ENCODE peak calls at places on chromosome 2, in nine cellular contexts. K, R, J, A, U, S, D, E and N are unnamed samples.

GRCh38 chr2:103788875-103789715 is 1027.3 kb downstream of the TMEM182 start:
- DNase-seq in E (no peak), R (no peak), K (peak), J (peak), S (peak), A (no peak), U (peak), D (no peak), N (peak)

GRCh38 chr2:60064687-60065361 is 488.6 kb downstream of the BCL11A start:
- DNase-seq in J (no peak), R (no peak), S (no peak), A (no peak), D (no peak), E (no peak), U (no peak), K (no peak), N (no peak)

GRCh38 chr2:159083601-159084000 is 115.2 kb downstream of the TANC1 start:
- DNase-seq in D (peak), E (no peak), A (no peak), S (no peak), J (no peak), K (no peak), U (no peak), R (no peak), N (no peak)

GRCh38 chr2:198098918-198099317 is 294.5 kb downstream of the PLCL1 start:
- DNase-seq in J (no peak), R (no peak), E (no peak), K (no peak), D (peak), S (no peak), A (no peak), U (no peak), N (peak)

GRCh38 chr2:46077522-46078062 is 219.6 kb upstream of the EPAS1 start:
- DNase-seq in K (no peak), U (no peak), J (no peak), E (no peak), D (no peak), S (no peak), R (no peak), A (no peak), N (no peak)

GRCh38 chr2:109102588-109103233 is 26.3 kb upstream of the SH3RF3 start:
- DNase-seq in A (no peak), J (no peak), U (no peak), E (no peak), S (no peak), D (no peak), K (no peak), R (no peak), N (no peak)

GRCh38 chr2:229815858-229816257 is 101.5 kb upstream of the DNER start:
- DNase-seq in D (peak), R (no peak), J (no peak), S (no peak), E (no peak), U (no peak), K (no peak), A (no peak), N (peak)

GRCh38 chr2:102059151-102059550 is 67.4 kb downstream of the IL1R2 start:
- DNase-seq in A (no peak), K (no peak), U (no peak), E (no peak), D (peak), J (no peak), S (no peak), R (no peak), N (no peak)

GRCh38 chr2:63792523-63792922 is 49.2 kb upstream of the UGP2 start:
- DNase-seq in D (peak), E (peak), U (no peak), J (no peak), R (no peak), A (no peak), K (peak), S (no peak), N (peak)

GRCh38 chr2:69315160-69315761 is 71.8 kb downstream of the GFPT1 start:
- DNase-seq in R (no peak), U (no peak), S (no peak), J (no peak), A (no peak), D (no peak), K (no peak), E (no peak), N (no peak)

GRCh38 chr2:70367722-70368323 is 66.0 kb upstream of the FAM136A start:
- DNase-seq in E (no peak), D (peak), R (no peak), K (peak), U (no peak), J (no peak), S (no peak), A (no peak), N (peak)

GRCh38 chr2:19695706-19696105 is 206.1 kb downstream of the TTC32 start:
- DNase-seq in R (no peak), S (no peak), A (no peak), U (no peak), E (no peak), J (no peak), D (no peak), K (no peak), N (no peak)

GRCh38 chr2:68193774-68194372 is 36.2 kb downstream of the PNO1 start:
- DNase-seq in A (no peak), K (peak), J (no peak), U (no peak), D (peak), E (no peak), R (no peak), S (no peak), N (peak)

GRCh38 chr2:209986405-209986804 is 16.0 kb upstream of the RPE start:
- DNase-seq in K (no peak), U (no peak), R (no peak), J (no peak), D (no peak), S (no peak), E (peak), A (no peak), N (no peak)

GRCh38 chr2:236688157-236688556 is 118.5 kb downstream of the ACKR3 start:
- DNase-seq in D (no peak), K (no peak), U (no peak), S (no peak), J (no peak), A (no peak), R (no peak), E (no peak), N (no peak)

GRCh38 chr2:190121971-190122370 is 59.4 kb upstream of the MSTN start:
- DNase-seq in E (peak), R (no peak), J (peak), K (peak), A (no peak), S (no peak), U (no peak), D (peak), N (peak)

GRCh38 chr2:65799455-65799854 is 367.1 kb upstream of the SPRED2 start:
- DNase-seq in S (no peak), A (no peak), K (no peak), J (no peak), U (no peak), E (no peak), D (no peak), R (no peak), N (no peak)

GRCh38 chr2:34096552-34097171 is 497.6 kb upstream of the FAM98A start:
- DNase-seq in J (peak), K (peak), R (peak), A (no peak), S (peak), E (peak), D (peak), U (no peak), N (peak)

GRCh38 chr2:10817413-10817812 is 4.8 kb upstream of the PDIA6 start:
- DNase-seq in E (peak), A (peak), J (peak), K (no peak), R (no peak), U (no peak), S (no peak), D (no peak), N (peak)

GRCh38 chr2:36701391-36701795 is 4.9 kb downstream of the VIT start:
- DNase-seq in U (no peak), K (peak), E (no peak), D (no peak), J (peak), S (no peak), R (no peak), A (no peak), N (peak)

GRCh38 chr2:129181433-129181832 is 798.0 kb upstream of the RAB6C start:
- DNase-seq in A (no peak), J (no peak), U (no peak), E (no peak), S (no peak), K (no peak), D (no peak), R (no peak), N (no peak)

GRCh38 chr2:128433911-128434550 is 115.4 kb upstream of the HS6ST1 start:
- DNase-seq in S (no peak), U (no peak), J (no peak), R (no peak), D (no peak), K (no peak), A (peak), E (no peak), N (no peak)

GRCh38 chr2:120862254-120863172 is 126.8 kb downstream of the GLI2 start:
- DNase-seq in J (peak), R (no peak), K (no peak), E (no peak), S (no peak), D (no peak), U (no peak), A (peak), N (no peak)

GRCh38 chr2:238971318-238972145 is 123.6 kb downstream of the TWIST2 start:
- DNase-seq in S (no peak), D (no peak), R (no peak), U (no peak), J (no peak), A (no peak), K (no peak), E (no peak), N (no peak)

GRCh38 chr2:238379096-238379810 is 47.5 kb upstream of the ASB1 start:
- DNase-seq in E (peak), S (no peak), J (no peak), D (peak), R (peak), A (no peak), U (no peak), K (no peak), N (no peak)

GRCh38 chr2:20615466-20616241 is 35.2 kb downstream of the HS1BP3 start:
- DNase-seq in E (no peak), J (no peak), R (peak), K (no peak), S (no peak), U (peak), D (no peak), A (peak), N (no peak)

GRCh38 chr2:230156782-230157181 is 63.0 kb downstream of the SP110 start:
- DNase-seq in R (no peak), J (no peak), S (no peak), K (no peak), U (no peak), D (no peak), A (no peak), E (no peak), N (no peak)

GRCh38 chr2:30500699-30501098 is 53.7 kb downstream of the LCLAT1 start:
- DNase-seq in E (no peak), J (no peak), A (no peak), K (no peak), U (no peak), S (no peak), R (no peak), D (no peak), N (no peak)

GRCh38 chr2:30505500-30506180 is 58.6 kb downstream of the LCLAT1 start:
- DNase-seq in U (no peak), S (no peak), A (no peak), J (no peak), R (no peak), K (no peak), E (no peak), D (no peak), N (no peak)

GRCh38 chr2:30503692-30504076 is 56.6 kb downstream of the LCLAT1 start:
- DNase-seq in A (no peak), J (no peak), D (no peak), S (no peak), R (no peak), K (no peak), E (no peak), U (no peak), N (no peak)

GRCh38 chr2:30502310-30502709 is 55.3 kb downstream of the LCLAT1 start:
- DNase-seq in A (no peak), J (no peak), U (no peak), R (no peak), S (no peak), D (no peak), K (no peak), E (no peak), N (no peak)

DNA sequence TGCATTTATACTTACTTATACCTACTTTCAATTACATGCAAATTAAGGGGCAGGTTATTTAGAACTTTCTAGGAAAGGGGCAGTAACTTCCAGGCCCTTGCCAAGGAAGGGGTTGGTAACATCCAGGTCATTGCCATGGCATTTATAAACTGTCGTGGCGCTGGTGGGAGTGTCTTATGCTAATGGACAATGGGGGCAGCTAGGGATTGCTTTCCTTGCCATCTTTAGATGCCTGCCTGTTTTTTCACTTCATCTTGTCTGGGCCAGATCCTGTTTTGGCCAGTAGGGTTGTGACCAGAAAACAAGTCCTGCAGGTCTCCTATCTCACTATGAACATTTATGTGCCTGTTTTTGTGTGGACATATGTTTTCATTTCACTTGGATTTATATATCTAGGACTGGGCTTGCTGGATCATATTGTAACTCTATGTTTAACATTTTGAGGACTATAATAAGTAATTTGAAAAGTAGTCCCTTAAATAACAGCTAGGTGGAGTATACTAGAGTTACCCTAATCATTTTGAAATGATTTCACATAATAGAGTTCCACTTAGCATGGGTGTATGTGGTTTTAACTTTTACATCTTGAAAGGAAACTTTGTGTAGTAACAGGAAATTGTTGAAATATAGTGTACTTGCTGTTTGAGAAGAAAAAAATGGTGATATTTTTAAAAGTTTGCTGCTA is 56.1 kb downstream of the LCLAT1 start:
- DNase-seq in J (no peak), A (no peak), D (peak), U (no peak), E (peak), K (no peak), S (no peak), R (no peak), N (no peak)
- TF ChIP-seq CTCF in J (peak), A (peak), D (no peak), U (peak), E (no peak), K (no peak), S (peak), R (no peak), N (no peak)

GRCh38 chr2:160377204-160377995 is 116.2 kb downstream of the RBMS1 start:
- DNase-seq in R (no peak), D (no peak), A (no peak), J (no peak), E (no peak), K (no peak), U (no peak), S (no peak), N (no peak)
- TF ChIP-seq CTCF in R (no peak), D (no peak), A (peak), J (no peak), E (peak), K (no peak), U (no peak), S (no peak), N (no peak)

GRCh38 chr2:28340312-28341202 is 52.1 kb upstream of the FOSL2 start:
- DNase-seq in J (no peak), E (no peak), U (no peak), A (peak), K (no peak), D (no peak), S (no peak), R (peak), N (no peak)
- TF ChIP-seq CTCF in J (no peak), E (peak), U (peak), A (no peak), K (no peak), D (peak), S (no peak), R (no peak), N (no peak)

DNA sequence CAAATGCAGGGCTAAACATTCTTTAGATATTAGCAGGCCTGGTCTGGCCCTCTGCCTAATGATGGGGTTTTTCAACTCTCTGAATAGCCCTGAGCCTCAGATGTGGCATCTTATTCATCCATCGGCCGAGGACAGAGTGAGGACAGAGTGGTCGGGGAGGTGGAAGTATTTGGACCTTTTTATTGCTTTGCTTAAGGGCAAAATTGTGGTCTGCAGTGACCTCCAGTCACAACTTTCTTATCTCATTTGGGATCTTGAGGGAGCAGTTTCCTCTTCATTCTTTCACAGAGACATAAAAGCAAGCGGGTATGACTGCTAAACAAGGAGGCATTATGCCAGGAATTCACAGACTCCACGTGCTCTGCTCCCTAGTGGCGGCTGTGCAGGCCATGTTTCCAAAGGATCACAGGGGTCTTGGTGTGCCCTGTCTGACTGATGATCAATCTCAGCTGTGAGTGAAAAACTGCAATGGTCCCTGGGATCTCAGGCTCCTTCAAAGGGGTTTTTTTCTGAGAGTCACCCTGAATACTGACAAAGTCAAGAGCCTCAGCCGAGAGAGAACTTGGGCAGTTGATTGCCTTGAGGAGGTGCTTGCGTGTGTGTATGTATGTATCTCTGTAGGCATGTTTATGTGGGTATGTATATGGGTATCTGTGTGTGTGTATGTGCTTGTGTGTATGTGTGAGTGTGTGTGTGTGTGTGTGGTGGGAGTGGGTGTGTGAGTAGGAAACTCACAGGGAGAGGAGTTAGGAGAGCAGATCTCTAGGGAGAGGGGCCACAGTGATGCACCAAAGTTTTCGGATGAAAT is 47.6 kb downstream of the RAPGEF4 start:
- DNase-seq in S (peak), K (peak), A (no peak), R (no peak), U (no peak), E (peak), J (peak), D (peak), N (peak)
- TF ChIP-seq CTCF in S (no peak), K (no peak), A (no peak), R (no peak), U (no peak), E (no peak), J (peak), D (peak), N (no peak)

GRCh38 chr2:134845719-134846118 is 7.3 kb downstream of the ACMSD start:
- DNase-seq in K (peak), S (no peak), A (no peak), J (no peak), D (peak), E (no peak), R (no peak), U (no peak), N (peak)
- TF ChIP-seq CTCF in K (no peak), S (no peak), A (no peak), J (no peak), D (no peak), E (no peak), R (no peak), U (no peak), N (no peak)

GRCh38 chr2:200677721-200678532 is 92.1 kb downstream of the AOX1 start:
- DNase-seq in K (no peak), U (no peak), R (no peak), A (no peak), D (peak), S (no peak), J (no peak), E (no peak), N (peak)
- TF ChIP-seq CTCF in K (no peak), U (no peak), R (no peak), A (no peak), D (peak), S (no peak), J (peak), E (no peak), N (no peak)

DNA sequence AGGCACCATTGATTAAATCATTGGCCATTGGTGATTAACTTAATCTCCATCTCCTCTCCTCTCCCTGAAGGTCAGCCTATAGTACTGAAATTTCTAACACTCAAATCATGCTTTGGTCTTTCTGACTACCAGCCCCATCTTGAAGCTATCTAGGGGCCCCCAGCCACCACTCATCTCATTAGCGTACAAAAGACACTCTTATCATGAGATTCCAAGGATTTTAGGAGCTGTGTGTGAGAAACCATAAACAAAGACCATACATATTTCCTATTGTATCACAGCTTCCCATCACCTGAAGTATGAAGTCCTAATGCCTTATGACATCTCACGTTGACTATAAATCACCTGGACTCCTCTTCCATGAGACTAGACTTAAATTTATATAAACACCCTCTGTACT is 94.0 kb upstream of the B3GNT2 start:
- DNase-seq in J (no peak), U (no peak), E (no peak), S (no peak), K (no peak), R (no peak), D (no peak), A (no peak), N (no peak)
- TF ChIP-seq CTCF in J (no peak), U (no peak), E (no peak), S (no peak), K (no peak), R (no peak), D (no peak), A (no peak), N (no peak)

DNA sequence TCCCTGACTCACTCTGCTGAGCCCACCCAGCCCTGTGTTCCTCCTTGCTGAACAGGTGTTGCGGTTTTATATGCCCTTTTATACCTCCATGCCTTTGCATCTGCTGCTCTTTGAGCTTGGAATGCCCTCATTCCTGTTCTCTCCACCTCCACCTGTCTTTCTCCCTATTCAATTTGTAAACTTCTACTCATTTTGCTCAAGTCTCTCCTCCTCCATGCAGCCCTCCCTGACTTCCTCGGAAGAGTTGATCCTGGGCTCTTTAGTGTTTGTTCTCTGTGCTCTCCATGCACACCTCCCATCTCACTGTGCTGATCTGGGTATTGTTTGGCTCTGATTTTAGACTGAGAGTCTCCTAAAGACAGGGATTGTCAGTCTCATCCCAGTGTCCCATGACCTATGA is 7.2 kb upstream of the OTOF start:
- DNase-seq in K (no peak), D (no peak), E (no peak), R (no peak), J (no peak), S (no peak), A (no peak), U (no peak), N (no peak)
- TF ChIP-seq CTCF in K (no peak), D (no peak), E (no peak), R (no peak), J (no peak), S (no peak), A (no peak), U (no peak), N (no peak)

GRCh38 chr2:165897741-165898140 is 55.8 kb downstream of the TTC21B start:
- DNase-seq in S (no peak), A (no peak), U (no peak), K (no peak), J (no peak), E (peak), D (no peak), R (no peak), N (no peak)
- TF ChIP-seq CTCF in S (no peak), A (no peak), U (no peak), K (no peak), J (no peak), E (no peak), D (no peak), R (no peak), N (no peak)

DNA sequence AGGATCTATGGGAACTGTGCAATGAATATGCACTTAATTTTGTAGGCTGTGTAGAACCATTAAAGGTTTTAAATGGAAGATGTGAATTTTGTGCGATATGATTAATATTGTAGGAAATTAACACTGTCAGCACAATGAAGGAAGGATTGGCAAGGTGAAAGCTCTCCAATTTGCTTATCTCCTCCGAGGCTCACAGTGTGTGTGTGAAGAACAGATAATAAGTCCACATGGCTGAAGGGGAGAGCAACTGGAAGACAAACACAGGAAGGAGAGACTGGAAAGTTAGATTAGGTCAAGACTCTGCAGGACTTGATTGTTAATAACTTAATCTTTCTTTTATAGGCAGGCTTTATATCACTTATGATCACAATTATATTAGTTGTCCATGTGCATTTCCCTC is 269.7 kb upstream of the VRK2 start:
- DNase-seq in R (no peak), S (no peak), U (no peak), D (no peak), A (no peak), J (no peak), K (no peak), E (no peak), N (no peak)
- TF ChIP-seq CTCF in R (no peak), S (no peak), U (no peak), D (no peak), A (no peak), J (no peak), K (no peak), E (no peak), N (no peak)